ENCODE peak calls at places on chromosomes 5 and 9, in ten cellular contexts. S is activated B cell treated with CpG ODN at 0.5 μM for 24 hours, P is mammary epithelial cell, D is BE2C, L is endothelial cell of umbilical vein, E is neural crest cell, K is AG09309, X is WERI-Rb-1, A is PC-9, V is astrocyte of the spinal cord. M is an unnamed sample.

GRCh38 chr5:54705994-54706616 is 188.5 kb downstream of the SNX18 start:
- DNase-seq in L (no peak), K (no peak), E (no peak), A (no peak), S (no peak), P (no peak), V (no peak), D (no peak), X (no peak), M (no peak)

GRCh38 chr5:177369050-177369912 is 11.6 kb downstream of the RGS14 start:
- DNase-seq in L (peak), A (no peak), P (no peak), X (no peak), S (no peak), D (peak), E (peak), V (no peak), K (no peak), M (no peak)

GRCh38 chr5:107669543-107670027 is 1.2 kb downstream of the EFNA5 start:
- DNase-seq in L (peak), K (no peak), A (peak), D (peak), X (peak), E (peak), S (no peak), P (peak), V (peak), M (no peak)

GRCh38 chr5:31587546-31587945 is 51.4 kb upstream of the PDZD2 start:
- DNase-seq in E (no peak), L (no peak), S (no peak), P (no peak), D (no peak), A (no peak), X (no peak), K (no peak), V (no peak), M (no peak)

GRCh38 chr9:29432191-29432590 is 1858.9 kb upstream of the C9orf72 start:
- DNase-seq in L (no peak), K (no peak), D (no peak), S (no peak), V (no peak), X (no peak), P (no peak), A (no peak), E (no peak), M (no peak)

GRCh38 chr5:64814073-64814472 is 45.3 kb downstream of the CWC27 start:
- DNase-seq in L (no peak), D (no peak), P (no peak), K (no peak), S (no peak), X (no peak), V (no peak), A (no peak), E (no peak), M (no peak)

GRCh38 chr5:6823996-6824395 is 110.8 kb downstream of the TENT4A start:
- DNase-seq in V (no peak), A (no peak), X (no peak), S (no peak), L (no peak), D (no peak), E (no peak), K (no peak), P (no peak), M (no peak)

GRCh38 chr9:69546265-69546664 is 125.9 kb downstream of the APBA1 start:
- DNase-seq in X (peak), L (peak), P (no peak), A (no peak), V (peak), S (no peak), K (no peak), E (peak), D (peak), M (no peak)

GRCh38 chr5:137245438-137245837 is 253.7 kb downstream of the SPOCK1 start:
- DNase-seq in X (no peak), K (no peak), L (no peak), S (no peak), E (no peak), A (peak), P (no peak), V (no peak), D (no peak), M (no peak)

GRCh38 chr5:174327896-174328295 is 282.4 kb downstream of the NSG2 start:
- DNase-seq in S (no peak), L (no peak), V (no peak), P (no peak), E (no peak), X (no peak), D (no peak), K (no peak), A (no peak), M (no peak)

GRCh38 chr9:93107151-93107824 is 11.3 kb downstream of the CARD19 start:
- DNase-seq in E (no peak), K (no peak), A (no peak), V (no peak), L (no peak), X (no peak), P (no peak), S (no peak), D (no peak), M (no peak)

GRCh38 chr5:116510525-116510924 is 64.1 kb downstream of the SEMA6A start:
- DNase-seq in D (no peak), A (no peak), V (peak), S (no peak), E (no peak), L (no peak), X (peak), K (no peak), P (no peak), M (no peak)

GRCh38 chr5:140964356-140964755 is 1.9 kb upstream of the PCDHAC2 start:
- DNase-seq in L (no peak), V (no peak), S (no peak), A (no peak), D (peak), X (no peak), P (no peak), K (no peak), E (no peak), M (no peak)

GRCh38 chr5:163565931-163566608 is 60.7 kb downstream of the MAT2B start:
- DNase-seq in D (no peak), P (peak), X (no peak), A (no peak), V (peak), E (peak), L (peak), S (peak), K (no peak), M (no peak)

GRCh38 chr9:21432640-21433425 is 7.4 kb upstream of the IFNA1 start:
- DNase-seq in P (no peak), A (no peak), E (no peak), L (no peak), D (no peak), S (no peak), K (no peak), X (no peak), V (no peak), M (no peak)

GRCh38 chr5:60505373-60505772 is 194.6 kb downstream of the DEPDC1B start:
- DNase-seq in P (no peak), A (no peak), L (no peak), S (no peak), X (no peak), E (no peak), V (no peak), K (no peak), D (no peak), M (no peak)

GRCh38 chr5:110841137-110841536 is 102.3 kb downstream of the SLC25A46 start:
- DNase-seq in A (no peak), S (no peak), D (no peak), X (no peak), E (no peak), V (no peak), P (no peak), L (no peak), K (no peak), M (no peak)

GRCh38 chr9:96152550-96152949 is 149.4 kb downstream of the HSD17B3 start:
- DNase-seq in E (no peak), P (no peak), L (no peak), A (no peak), S (no peak), V (no peak), X (no peak), K (no peak), D (no peak), M (no peak)

GRCh38 chr5:170720984-170721383 is 62.5 kb upstream of the GABRP start:
- DNase-seq in L (no peak), X (no peak), D (no peak), S (no peak), V (no peak), K (no peak), P (no peak), A (no peak), E (no peak), M (no peak)

GRCh38 chr5:39270172-39270848 is 50.9 kb upstream of the FYB1 start:
- DNase-seq in E (no peak), X (no peak), P (no peak), K (no peak), V (no peak), D (no peak), L (no peak), A (no peak), S (no peak), M (no peak)

GRCh38 chr5:151683936-151684586 is 2.7 kb downstream of the SPARC start:
- DNase-seq in X (no peak), A (no peak), E (no peak), S (no peak), L (peak), K (no peak), D (no peak), P (no peak), V (no peak), M (no peak)

GRCh38 chr5:98769006-98769255 is 4.5 kb upstream of the RGMB start:
- DNase-seq in V (no peak), A (no peak), L (no peak), P (no peak), X (peak), S (peak), D (no peak), K (no peak), E (peak), M (no peak)
- TF ChIP-seq CTCF in V (peak), A (peak), L (peak), P (peak), X (peak), S (no peak), D (peak), K (peak), E (peak), M (peak)

GRCh38 chr5:41728281-41728680 is 141.9 kb downstream of the OXCT1 start:
- DNase-seq in E (no peak), L (no peak), X (no peak), D (no peak), K (no peak), A (no peak), S (no peak), V (no peak), P (peak), M (no peak)

GRCh38 chr5:41721521-41721920 is 148.7 kb downstream of the OXCT1 start:
- DNase-seq in L (no peak), S (no peak), K (no peak), D (no peak), E (no peak), V (no peak), X (no peak), P (no peak), A (no peak), M (no peak)

GRCh38 chr5:41722359-41722950 is 147.8 kb downstream of the OXCT1 start:
- DNase-seq in L (peak), D (no peak), E (no peak), X (no peak), V (peak), P (no peak), S (no peak), A (no peak), K (no peak), M (no peak)
- TF ChIP-seq CTCF in L (no peak), D (peak), E (no peak), X (peak), V (peak), P (peak), S (no peak), A (no peak), K (peak), M (peak)

DNA sequence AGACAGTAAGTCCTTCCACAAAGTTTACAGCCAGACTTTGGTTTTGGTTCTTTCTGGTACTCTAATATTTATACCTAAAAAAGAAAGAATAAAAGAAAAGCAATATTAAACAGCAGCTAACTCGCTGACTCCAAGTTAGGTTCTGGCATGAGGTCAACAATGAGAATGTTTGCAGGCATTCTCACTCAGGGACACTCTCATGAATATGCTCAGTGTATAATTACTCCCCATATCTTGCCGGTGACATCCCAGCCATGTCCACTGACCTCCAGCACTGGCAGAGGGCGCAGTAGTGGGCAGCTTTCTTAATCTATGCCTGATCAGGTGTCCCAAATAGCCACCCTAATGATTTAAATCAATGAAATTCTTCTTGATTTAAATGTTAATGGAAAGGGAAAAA is 151.5 kb downstream of the BNC2 start:
- DNase-seq in V (no peak), D (no peak), A (no peak), S (no peak), L (no peak), X (no peak), P (no peak), K (no peak), E (no peak), M (no peak)
- TF ChIP-seq CTCF in V (no peak), D (no peak), A (no peak), S (no peak), L (no peak), X (no peak), P (no peak), K (no peak), E (no peak), M (no peak)

GRCh38 chr9:1941989-1942388 is 73.2 kb upstream of the SMARCA2 start:
- DNase-seq in V (no peak), S (no peak), X (no peak), D (no peak), L (peak), E (no peak), A (no peak), K (no peak), P (no peak), M (no peak)
- TF ChIP-seq CTCF in V (peak), S (no peak), X (peak), D (no peak), L (no peak), E (peak), A (no peak), K (peak), P (peak), M (peak)

M was measured in D721Med.